ENCODE peak calls at places on chromosome 5, in nine cellular contexts. A is fibroblast of lung; J is OCI-LY7; F is ovary; C is IMR-90; P is heart left ventricle; X is H9; E is CD8-positive, alpha-beta T cell; Y is RWPE2. U is an unnamed sample.

GRCh38 chr5:179168636-179169035 is 108.5 kb downstream of the ZNF354C start:
- DNase-seq in Y (no peak), P (no peak), E (no peak), X (no peak), J (no peak), A (no peak), C (no peak), F (no peak), U (no peak)

GRCh38 chr5:116942622-116943021 is 368.0 kb upstream of the SEMA6A start:
- DNase-seq in F (no peak), Y (no peak), A (no peak), J (no peak), C (no peak), X (no peak), E (no peak), P (no peak), U (no peak)

GRCh38 chr5:75734913-75735789 is 17.9 kb upstream of the POC5 start:
- DNase-seq in E (no peak), P (peak; percentile 22), X (peak; percentile 56), F (no peak), C (peak; percentile 4), J (peak; percentile 10), A (no peak), Y (no peak), U (peak; percentile 16)

GRCh38 chr5:79333852-79334557 is 98.1 kb downstream of the JMY start:
- DNase-seq in X (peak; percentile 39), F (no peak), Y (no peak), A (no peak), P (no peak), C (no peak), E (no peak), J (peak; percentile 5), U (no peak)

GRCh38 chr5:76794871-76795270 is 24.0 kb upstream of the F2RL1 start:
- DNase-seq in J (no peak), P (no peak), C (peak; percentile 61), E (no peak), X (no peak), A (peak; percentile 79), Y (no peak), F (no peak), U (peak; percentile 66)

GRCh38 chr5:14108170-14108996 is 34.8 kb upstream of the TRIO start:
- DNase-seq in F (peak; percentile 62), X (peak; percentile 71), A (peak; percentile 91), E (no peak), Y (no peak), P (peak; percentile 65), C (peak; percentile 91), J (peak; percentile 70), U (no peak)

GRCh38 chr5:179163236-179164155 is 103.3 kb downstream of the ZNF354C start:
- DNase-seq in Y (no peak), C (no peak), A (no peak), E (no peak), P (no peak), J (no peak), X (peak; percentile 8), F (no peak), U (no peak)

GRCh38 chr5:36653046-36653445 is 46.6 kb downstream of the SLC1A3 start:
- DNase-seq in J (no peak), Y (no peak), E (no peak), P (no peak), A (no peak), F (no peak), X (no peak), C (no peak), U (no peak)

GRCh38 chr5:81016116-81016515 is 56.0 kb downstream of the RASGRF2 start:
- DNase-seq in C (no peak), F (no peak), Y (no peak), J (no peak), A (no peak), P (no peak), E (no peak), X (no peak), U (no peak)

GRCh38 chr5:76607353-76607871 is 15.8 kb downstream of the F2RL2 start:
- DNase-seq in J (peak; percentile 70), E (no peak), C (peak; percentile 52), Y (no peak), P (peak; percentile 21), X (no peak), A (peak; percentile 58), F (peak; percentile 25), U (no peak)

GRCh38 chr5:126271141-126271540 is 152.1 kb upstream of the GRAMD2B start:
- DNase-seq in X (no peak), F (no peak), A (no peak), J (no peak), C (no peak), Y (no peak), E (no peak), P (no peak), U (no peak)

GRCh38 chr5:40124367-40124766 is 555.3 kb upstream of the PTGER4 start:
- DNase-seq in X (no peak), E (no peak), F (no peak), Y (no peak), J (peak; percentile 50), P (no peak), C (no peak), A (peak; percentile 26), U (no peak)

GRCh38 chr5:96117863-96118651 is 156.4 kb upstream of the ELL2 start:
- DNase-seq in Y (no peak), E (no peak), X (no peak), F (no peak), P (no peak), A (no peak), J (no peak), C (peak; percentile 75), U (peak; percentile 75)

GRCh38 chr5:138148811-138149210 is 9.6 kb upstream of the NME5 start:
- DNase-seq in F (no peak), A (peak; percentile 89), X (no peak), C (peak; percentile 65), Y (peak; percentile 77), J (no peak), E (no peak), P (no peak), U (peak; percentile 75)

GRCh38 chr5:59436364-59437158 is 457.0 kb downstream of the PDE4D start:
- DNase-seq in P (no peak), J (no peak), F (no peak), X (no peak), E (no peak), A (no peak), C (no peak), Y (no peak), U (no peak)

GRCh38 chr5:161302557-161302956 is 244.0 kb downstream of the GABRB2 start:
- DNase-seq in F (no peak), A (no peak), J (no peak), C (no peak), E (no peak), X (no peak), Y (no peak), P (no peak), U (no peak)

GRCh38 chr5:105101597-105101996 is 1539.0 kb upstream of the NUDT12 start:
- DNase-seq in Y (no peak), X (no peak), F (no peak), E (no peak), P (no peak), J (no peak), A (peak; percentile 80), C (no peak), U (no peak)

GRCh38 chr5:78895616-78896015 is 89.5 kb downstream of the ARSB start:
- DNase-seq in P (no peak), J (no peak), Y (no peak), C (peak; percentile 43), A (no peak), X (no peak), E (no peak), F (no peak), U (no peak)

GRCh38 chr5:122153230-122153629 is 23.9 kb downstream of the ZNF474 start:
- DNase-seq in F (no peak), E (no peak), J (no peak), Y (no peak), P (no peak), A (peak; percentile 75), C (peak; percentile 91), X (no peak), U (peak; percentile 58)
- H3K4me1 ChIP-seq in F (peaks cover 1% of the 10 kb centered on the region), E (peaks cover 6% of the 10 kb centered on the region), J (no peaks in the 10 kb centered on the region), Y (peaks cover 6% of the 10 kb centered on the region), P (peaks cover 14% of the 10 kb centered on the region), A (peaks cover 21% of the 10 kb centered on the region), C (peaks cover 34% of the 10 kb centered on the region), X (no peaks in the 10 kb centered on the region), U (peaks cover 3% of the 10 kb centered on the region)

GRCh38 chr5:83496626-83497025 is 25.1 kb downstream of the VCAN start:
- DNase-seq in C (no peak), F (no peak), A (no peak), X (no peak), P (no peak), Y (no peak), E (no peak), J (no peak), U (no peak)
- H3K27ac ChIP-seq in C (no peak overlapping the region), F (no peak overlapping the region), A (no peak overlapping the region), X (no peak overlapping the region), P (no peak overlapping the region), Y (no peak overlapping the region), E (no peak overlapping the region), J (no peak overlapping the region), U (no peak overlapping the region)

DNA sequence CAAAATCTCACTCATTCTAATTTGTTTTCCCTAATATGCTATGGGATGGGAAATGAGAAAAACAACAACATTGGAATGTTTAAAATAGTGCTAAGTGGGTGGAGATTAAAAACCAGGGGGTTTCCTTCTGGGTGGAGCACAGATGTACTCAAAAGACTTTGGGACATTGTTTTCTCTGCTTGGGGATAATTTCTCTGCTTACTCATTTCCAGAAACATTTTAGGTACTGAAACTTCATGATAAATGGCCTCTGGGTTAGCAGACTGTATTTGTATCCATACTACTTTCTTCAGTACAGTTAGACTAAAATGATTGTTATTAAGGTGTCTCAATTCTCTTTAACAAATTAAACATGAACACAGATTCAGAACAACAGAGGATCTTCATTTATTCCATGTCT is 17.4 kb downstream of the ELOVL7 start:
- DNase-seq in E (no peak), C (no peak), F (no peak), X (no peak), P (no peak), J (no peak), Y (no peak), A (no peak), U (no peak)
- H3K4me1 ChIP-seq in E (no peaks in the 10 kb centered on the region), C (no peaks in the 10 kb centered on the region), F (no peaks in the 10 kb centered on the region), X (no peaks in the 10 kb centered on the region), P (no peaks in the 10 kb centered on the region), J (no peaks in the 10 kb centered on the region), Y (no peaks in the 10 kb centered on the region), A (no peaks in the 10 kb centered on the region), U (peaks cover 2% of the 10 kb centered on the region)

DNA sequence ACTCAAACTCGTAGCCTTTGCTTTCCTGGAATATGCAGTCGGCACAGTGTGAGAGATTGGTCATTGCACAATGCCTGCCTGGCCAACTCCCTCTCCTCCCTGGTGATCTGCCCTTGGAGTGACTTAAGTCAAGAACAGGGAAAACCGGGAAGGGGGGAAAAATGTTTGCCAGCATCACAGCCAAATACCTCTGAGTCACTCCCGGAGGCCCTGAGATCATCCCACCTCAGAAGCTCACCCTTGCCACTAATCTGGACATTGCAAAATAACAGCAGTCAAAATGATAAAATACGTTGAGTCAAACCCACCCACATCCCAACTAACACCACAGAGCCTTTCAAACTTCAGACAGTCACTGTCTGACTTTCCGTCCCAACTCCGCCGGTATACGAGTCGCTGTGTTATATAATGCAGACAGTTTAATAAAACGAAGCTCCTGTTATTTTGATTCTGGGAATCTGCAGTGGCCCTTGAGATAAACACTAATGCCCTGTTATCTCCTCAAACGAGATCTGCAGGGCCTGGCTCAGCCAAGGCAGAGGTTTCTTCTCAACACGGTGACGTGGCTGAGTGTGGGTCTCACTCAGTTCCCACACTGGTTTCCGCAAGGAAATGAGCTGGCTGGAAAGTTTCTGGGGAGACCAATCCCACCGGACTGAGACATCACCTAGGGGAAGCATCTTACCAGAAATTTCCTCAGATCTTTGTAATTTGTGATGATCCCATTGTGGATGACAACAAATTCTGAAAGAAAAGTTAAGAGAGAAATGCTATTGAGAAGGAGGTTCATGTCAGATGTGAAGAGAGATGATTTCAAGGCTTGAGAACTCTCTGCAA is 22.1 kb downstream of the GFPT2 start:
- DNase-seq in X (peak; percentile 25), Y (peak; percentile 92), E (no peak), F (peak; percentile 66), A (peak; percentile 100), P (no peak), J (no peak), C (peak; percentile 99), U (peak; percentile 53)
- H3K27ac ChIP-seq in X (peak overlapping the region; percentile 91), Y (peak overlapping the region; percentile 71), E (no peak overlapping the region), F (peak overlapping the region; percentile 4), A (peak overlapping the region; percentile 64), P (peak overlapping the region; percentile 73), J (no peak overlapping the region), C (peak overlapping the region; percentile 20), U (no peak overlapping the region)

U was measured in mammary epithelial cell.